ENCODE peak calls at places on chromosome X, in five cellular contexts. H is fibroblast of pulmonary artery, G is fibroblast of lung, W is lower leg skin, X is epithelial cell of esophagus. B is an unnamed sample.

GRCh38 chrX:77160301-77160700 is 286.9 kb upstream of the FGF16 start:
- DNase-seq in X (peak), G (no peak), W (no peak), H (peak), B (peak)

GRCh38 chrX:18871161-18871880 is 112.6 kb downstream of the PHKA2 start:
- DNase-seq in X (no peak), H (peak), G (peak), W (peak), B (no peak)

GRCh38 chrX:56764975-56765791 is 36.1 kb downstream of the NBDY start:
- DNase-seq in H (no peak), X (no peak), W (peak), G (no peak), B (peak)

GRCh38 chrX:100512471-100512870 is 72.3 kb upstream of the TNMD start:
- DNase-seq in G (peak), H (peak), W (no peak), X (peak), B (no peak)

GRCh38 chrX:88325634-88326033 is 421.4 kb upstream of the CPXCR1 start:
- DNase-seq in G (no peak), H (no peak), W (no peak), X (no peak), B (no peak)

GRCh38 chrX:136260801-136261200 is 9.6 kb upstream of the MAP7D3 start:
- DNase-seq in X (peak), G (peak), H (peak), W (no peak), B (no peak)

GRCh38 chrX:96314974-96315373 is 369.7 kb upstream of the DIAPH2 start:
- DNase-seq in X (peak), W (no peak), H (peak), G (peak), B (no peak)

GRCh38 chrX:115058276-115058675 is 40.9 kb upstream of the IL13RA2 start:
- DNase-seq in X (peak), H (peak), G (peak), W (no peak), B (no peak)

GRCh38 chrX:129748265-129748664 is 9.5 kb downstream of the XPNPEP2 start:
- DNase-seq in G (peak), X (peak), W (no peak), H (peak), B (no peak)

GRCh38 chrX:9122504-9123245 is 88.7 kb upstream of the FAM9B start:
- DNase-seq in X (peak), G (peak), H (no peak), W (no peak), B (no peak)

GRCh38 chrX:100363926-100364325 is 46.1 kb downstream of the PCDH19 start:
- DNase-seq in X (no peak), H (no peak), G (no peak), W (no peak), B (no peak)

GRCh38 chrX:144791298-144791697 is 456.0 kb upstream of the SPANXN1 start:
- DNase-seq in G (no peak), X (peak), H (no peak), W (no peak), B (no peak)

GRCh38 chrX:71859637-71860036 is 51.0 kb upstream of the NHSL2 start:
- DNase-seq in G (peak), W (no peak), H (peak), X (peak), B (no peak)

GRCh38 chrX:129785160-129785947 is 5.6 kb downstream of the SASH3 start:
- DNase-seq in X (no peak), H (no peak), W (no peak), G (no peak), B (no peak)

GRCh38 chrX:17376381-17377046 is 1.5 kb downstream of the NHS start:
- DNase-seq in X (peak), W (no peak), G (peak), H (no peak), B (no peak)

GRCh38 chrX:48890296-48890925 is 7.2 kb downstream of the TIMM17B start:
- DNase-seq in H (no peak), W (peak), G (no peak), X (no peak), B (no peak)

GRCh38 chrX:17046478-17047097 is 100.1 kb downstream of the REPS2 start:
- DNase-seq in W (no peak), H (peak), G (peak), X (peak), B (no peak)

GRCh38 chrX:109716431-109717028 is 16.5 kb downstream of the ACSL4 start:
- DNase-seq in G (peak), H (peak), W (no peak), X (no peak), B (no peak)

GRCh38 chrX:120299928-120300327 is 11.3 kb downstream of the TMEM255A start:
- DNase-seq in G (no peak), W (no peak), X (peak), H (no peak), B (no peak)
- TF ChIP-seq CTCF in G (no peak), W (no peak), X (peak), H (no peak), B (no peak)

GRCh38 chrX:154049209-154050112 is 29.8 kb upstream of the IRAK1 start:
- DNase-seq in X (no peak), H (no peak), W (no peak), G (no peak), B (no peak)
- TF ChIP-seq CTCF in X (no peak), H (no peak), W (no peak), G (no peak), B (no peak)

DNA sequence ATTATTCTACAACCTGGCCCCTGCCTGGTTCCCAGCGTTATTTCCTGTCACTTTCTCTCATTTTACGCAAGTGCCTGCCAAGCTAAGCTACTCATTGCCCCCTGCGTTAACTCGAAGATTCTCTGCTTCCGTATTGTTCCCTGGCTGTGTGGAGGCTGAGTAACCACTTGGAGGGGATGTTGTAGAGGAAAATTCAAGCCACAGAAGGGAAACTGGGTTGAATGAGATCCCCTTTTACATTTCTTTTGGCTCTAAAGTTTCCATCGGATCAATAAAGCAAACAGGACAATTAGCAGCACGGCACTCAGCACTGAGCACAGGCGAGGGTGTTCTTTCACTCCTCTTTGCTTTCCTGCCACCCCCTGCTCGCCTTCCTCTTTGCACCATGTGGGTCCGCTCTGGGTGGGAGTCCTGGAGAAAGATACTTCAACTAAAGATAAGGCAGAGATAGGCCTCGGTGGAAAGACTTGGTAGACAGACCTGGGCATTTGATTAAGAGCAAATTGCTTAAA is 4.2 kb upstream of the TMSB4X start:
- DNase-seq in H (peak), G (peak), X (no peak), W (no peak), B (no peak)
- TF ChIP-seq CTCF in H (peak), G (peak), X (peak), W (no peak), B (peak)

GRCh38 chrX:11764602-11765067 is 6.6 kb downstream of the MSL3 start:
- DNase-seq in H (no peak), W (no peak), G (no peak), X (no peak), B (no peak)

GRCh38 chrX:11768039-11768438 is 10.0 kb downstream of the MSL3 start:
- DNase-seq in G (no peak), X (no peak), H (no peak), W (no peak), B (no peak)

GRCh38 chrX:11765449-11765848 is 7.4 kb downstream of the MSL3 start:
- DNase-seq in W (no peak), G (no peak), H (no peak), X (no peak), B (no peak)

GRCh38 chrX:11766487-11766886 is 8.4 kb downstream of the MSL3 start:
- DNase-seq in G (no peak), W (no peak), H (no peak), X (no peak), B (no peak)

GRCh38 chrX:11770320-11770719 is 12.3 kb downstream of the MSL3 start:
- DNase-seq in X (peak), H (peak), G (peak), W (no peak), B (no peak)
- TF ChIP-seq CTCF in X (peak), H (peak), G (peak), W (no peak), B (peak)

GRCh38 chrX:350534-351321 is 32.1 kb upstream of the GTPBP6 start:
- DNase-seq in H (no peak), W (no peak), X (no peak), G (no peak), B (no peak)
- TF ChIP-seq CTCF in H (no peak), W (no peak), X (no peak), G (no peak), B (no peak)

GRCh38 chrX:81174286-81174685 is 27.4 kb downstream of the HMGN5 start:
- DNase-seq in X (peak), H (peak), G (peak), W (no peak), B (no peak)
- TF ChIP-seq CTCF in X (no peak), H (peak), G (no peak), W (no peak), B (peak)

B was measured in left lung.